ENCODE peak calls at places on chromosomes 16 and 17, in ten cellular contexts. One of them, this sample, is unnamed. For H3K27me3, the result is how much of the 10 kb centered on the place peaks cover.

GRCh38 chr17:8056976-8057625 is 18.2 kb downstream of the ALOX15B start:
- DNase-seq in adrenal gland: no peak
- DNase-seq in esophagus squamous epithelium: no peak
- DNase-seq in iPS DF 6.9: no peak
- DNase-seq in AG04450: no peak
- DNase-seq in lower lobe of right lung: peak
- DNase-seq in stomach: peak
- DNase-seq in cardiac muscle cell: no peak
- DNase-seq in uterus: peak
- DNase-seq in left lung: no peak
- DNase-seq in this sample: no peak

GRCh38 chr16:28090646-28091377 is 27.3 kb upstream of the GSG1L start:
- DNase-seq in AG04450: no peak
- DNase-seq in adrenal gland: no peak
- DNase-seq in left lung: no peak
- DNase-seq in stomach: no peak
- DNase-seq in lower lobe of right lung: no peak
- DNase-seq in cardiac muscle cell: no peak
- DNase-seq in iPS DF 6.9: peak
- DNase-seq in uterus: no peak
- DNase-seq in esophagus squamous epithelium: no peak
- DNase-seq in this sample: peak

GRCh38 chr17:69609495-69610315 is 195.2 kb downstream of the MAP2K6 start:
- DNase-seq in esophagus squamous epithelium: no peak
- DNase-seq in left lung: no peak
- DNase-seq in iPS DF 6.9: peak
- DNase-seq in uterus: no peak
- DNase-seq in cardiac muscle cell: peak
- DNase-seq in adrenal gland: no peak
- DNase-seq in stomach: no peak
- DNase-seq in AG04450: no peak
- DNase-seq in lower lobe of right lung: no peak
- DNase-seq in this sample: no peak

GRCh38 chr17:12647023-12647422 is 18.7 kb upstream of the MYOCD start:
- DNase-seq in cardiac muscle cell: no peak
- DNase-seq in left lung: no peak
- DNase-seq in esophagus squamous epithelium: no peak
- DNase-seq in uterus: no peak
- DNase-seq in AG04450: no peak
- DNase-seq in adrenal gland: no peak
- DNase-seq in stomach: no peak
- DNase-seq in iPS DF 6.9: no peak
- DNase-seq in lower lobe of right lung: no peak
- DNase-seq in this sample: no peak

GRCh38 chr16:81510016-81510415 is 65.4 kb downstream of the CMIP start:
- DNase-seq in AG04450: no peak
- DNase-seq in left lung: no peak
- DNase-seq in cardiac muscle cell: no peak
- DNase-seq in lower lobe of right lung: no peak
- DNase-seq in esophagus squamous epithelium: no peak
- DNase-seq in iPS DF 6.9: no peak
- DNase-seq in uterus: no peak
- DNase-seq in adrenal gland: no peak
- DNase-seq in stomach: no peak
- DNase-seq in this sample: no peak

GRCh38 chr17:50519141-50519834 is 11.0 kb downstream of the MYCBPAP start:
- DNase-seq in stomach: no peak
- DNase-seq in iPS DF 6.9: no peak
- DNase-seq in AG04450: no peak
- DNase-seq in cardiac muscle cell: no peak
- DNase-seq in left lung: no peak
- DNase-seq in esophagus squamous epithelium: no peak
- DNase-seq in lower lobe of right lung: no peak
- DNase-seq in uterus: no peak
- DNase-seq in adrenal gland: no peak
- DNase-seq in this sample: no peak

GRCh38 chr16:69035375-69035774 is 70.1 kb upstream of the HAS3 start:
- DNase-seq in esophagus squamous epithelium: no peak
- DNase-seq in AG04450: no peak
- DNase-seq in iPS DF 6.9: no peak
- DNase-seq in cardiac muscle cell: no peak
- DNase-seq in left lung: no peak
- DNase-seq in adrenal gland: no peak
- DNase-seq in lower lobe of right lung: no peak
- DNase-seq in uterus: no peak
- DNase-seq in stomach: no peak
- DNase-seq in this sample: no peak

GRCh38 chr16:11233727-11234376 is 22.2 kb downstream of the SOCS1 start:
- DNase-seq in iPS DF 6.9: no peak
- DNase-seq in adrenal gland: no peak
- DNase-seq in uterus: no peak
- DNase-seq in cardiac muscle cell: no peak
- DNase-seq in left lung: no peak
- DNase-seq in esophagus squamous epithelium: no peak
- DNase-seq in lower lobe of right lung: no peak
- DNase-seq in AG04450: no peak
- DNase-seq in stomach: no peak
- DNase-seq in this sample: no peak

GRCh38 chr17:57666198-57666870 is 78.8 kb downstream of the CCDC182 start:
- DNase-seq in esophagus squamous epithelium: no peak
- DNase-seq in stomach: no peak
- DNase-seq in left lung: no peak
- DNase-seq in cardiac muscle cell: no peak
- DNase-seq in AG04450: no peak
- DNase-seq in iPS DF 6.9: no peak
- DNase-seq in adrenal gland: peak
- DNase-seq in uterus: no peak
- DNase-seq in lower lobe of right lung: no peak
- DNase-seq in this sample: no peak

GRCh38 chr16:53913920-53914319 is 210.0 kb downstream of the FTO start:
- DNase-seq in lower lobe of right lung: no peak
- DNase-seq in uterus: no peak
- DNase-seq in iPS DF 6.9: no peak
- DNase-seq in left lung: no peak
- DNase-seq in AG04450: no peak
- DNase-seq in esophagus squamous epithelium: no peak
- DNase-seq in adrenal gland: peak
- DNase-seq in cardiac muscle cell: no peak
- DNase-seq in stomach: no peak
- DNase-seq in this sample: no peak
- H3K27ac ChIP-seq in lower lobe of right lung: no peak
- H3K27ac ChIP-seq in uterus: no peak
- H3K27ac ChIP-seq in iPS DF 6.9: no peak
- H3K27ac ChIP-seq in left lung: no peak
- H3K27ac ChIP-seq in AG04450: no peak
- H3K27ac ChIP-seq in esophagus squamous epithelium: no peak
- H3K27ac ChIP-seq in adrenal gland: peak
- H3K27ac ChIP-seq in cardiac muscle cell: peak
- H3K27ac ChIP-seq in stomach: no peak
- H3K27ac ChIP-seq in this sample: no peak

GRCh38 chr16:83728518-83728917 is 79.3 kb upstream of the HSBP1 start:
- DNase-seq in stomach: no peak
- DNase-seq in left lung: no peak
- DNase-seq in iPS DF 6.9: no peak
- DNase-seq in adrenal gland: no peak
- DNase-seq in uterus: no peak
- DNase-seq in esophagus squamous epithelium: no peak
- DNase-seq in lower lobe of right lung: no peak
- DNase-seq in cardiac muscle cell: no peak
- DNase-seq in AG04450: no peak
- DNase-seq in this sample: no peak

GRCh38 chr16:83727751-83728352 is 79.9 kb upstream of the HSBP1 start:
- DNase-seq in iPS DF 6.9: no peak
- DNase-seq in cardiac muscle cell: no peak
- DNase-seq in AG04450: no peak
- DNase-seq in esophagus squamous epithelium: no peak
- DNase-seq in lower lobe of right lung: no peak
- DNase-seq in uterus: no peak
- DNase-seq in adrenal gland: no peak
- DNase-seq in left lung: no peak
- DNase-seq in stomach: no peak
- DNase-seq in this sample: no peak

GRCh38 chr16:83733301-83733700 is 74.5 kb upstream of the HSBP1 start:
- DNase-seq in iPS DF 6.9: no peak
- DNase-seq in stomach: no peak
- DNase-seq in adrenal gland: no peak
- DNase-seq in lower lobe of right lung: no peak
- DNase-seq in cardiac muscle cell: no peak
- DNase-seq in uterus: no peak
- DNase-seq in esophagus squamous epithelium: no peak
- DNase-seq in AG04450: peak
- DNase-seq in left lung: no peak
- DNase-seq in this sample: no peak

GRCh38 chr16:83732536-83732935 is 75.2 kb upstream of the HSBP1 start:
- DNase-seq in iPS DF 6.9: no peak
- DNase-seq in adrenal gland: no peak
- DNase-seq in esophagus squamous epithelium: no peak
- DNase-seq in stomach: no peak
- DNase-seq in left lung: no peak
- DNase-seq in lower lobe of right lung: no peak
- DNase-seq in AG04450: no peak
- DNase-seq in cardiac muscle cell: no peak
- DNase-seq in uterus: no peak
- DNase-seq in this sample: no peak

DNA sequence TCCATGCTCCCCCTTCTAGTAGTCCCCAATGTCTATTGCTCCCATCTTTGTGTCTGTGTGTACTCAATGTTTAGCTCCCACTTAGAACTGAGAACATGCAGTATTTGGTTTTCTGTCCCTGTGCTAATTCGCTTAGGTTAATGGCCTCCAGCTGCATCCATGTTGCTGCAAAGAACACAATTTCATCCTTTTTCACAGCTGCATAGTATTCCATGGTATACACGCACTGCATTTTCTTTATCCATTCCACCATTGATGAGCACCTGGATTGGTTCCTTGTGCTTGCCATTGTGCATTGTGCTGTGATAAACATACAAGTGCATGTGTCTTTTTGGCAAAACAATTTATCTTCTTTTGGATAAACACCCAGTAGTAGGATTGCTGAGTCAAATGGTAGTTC is 77.0 kb upstream of the HSBP1 start:
- DNase-seq in stomach: no peak
- DNase-seq in adrenal gland: no peak
- DNase-seq in left lung: no peak
- DNase-seq in cardiac muscle cell: no peak
- DNase-seq in iPS DF 6.9: no peak
- DNase-seq in AG04450: no peak
- DNase-seq in lower lobe of right lung: no peak
- DNase-seq in esophagus squamous epithelium: no peak
- DNase-seq in uterus: no peak
- DNase-seq in this sample: no peak
- H3K27me3 ChIP-seq in stomach: under half
- H3K27me3 ChIP-seq in adrenal gland: under half
- H3K27me3 ChIP-seq in left lung: under half
- H3K27me3 ChIP-seq in cardiac muscle cell: under half
- H3K27me3 ChIP-seq in iPS DF 6.9: under half
- H3K27me3 ChIP-seq in AG04450: under half
- H3K27me3 ChIP-seq in lower lobe of right lung: under half
- H3K27me3 ChIP-seq in esophagus squamous epithelium: under half
- H3K27me3 ChIP-seq in uterus: under half
- H3K27me3 ChIP-seq in this sample: under half

GRCh38 chr17:17842111-17842876 is 5.5 kb upstream of the SREBF1 start:
- DNase-seq in esophagus squamous epithelium: no peak
- DNase-seq in uterus: no peak
- DNase-seq in adrenal gland: peak
- DNase-seq in stomach: no peak
- DNase-seq in lower lobe of right lung: no peak
- DNase-seq in AG04450: no peak
- DNase-seq in left lung: no peak
- DNase-seq in iPS DF 6.9: no peak
- DNase-seq in cardiac muscle cell: no peak
- DNase-seq in this sample: peak

GRCh38 chr17:17843096-17843495 is 6.3 kb upstream of the SREBF1 start:
- DNase-seq in AG04450: no peak
- DNase-seq in esophagus squamous epithelium: no peak
- DNase-seq in stomach: no peak
- DNase-seq in cardiac muscle cell: no peak
- DNase-seq in uterus: no peak
- DNase-seq in adrenal gland: peak
- DNase-seq in iPS DF 6.9: no peak
- DNase-seq in left lung: no peak
- DNase-seq in lower lobe of right lung: no peak
- DNase-seq in this sample: no peak

GRCh38 chr17:17839792-17840707 is 3.3 kb upstream of the SREBF1 start:
- DNase-seq in uterus: peak
- DNase-seq in iPS DF 6.9: peak
- DNase-seq in stomach: peak
- DNase-seq in AG04450: peak
- DNase-seq in left lung: peak
- DNase-seq in esophagus squamous epithelium: peak
- DNase-seq in cardiac muscle cell: peak
- DNase-seq in lower lobe of right lung: peak
- DNase-seq in adrenal gland: peak
- DNase-seq in this sample: peak

GRCh38 chr17:17841620-17842025 is 4.8 kb upstream of the SREBF1 start:
- DNase-seq in iPS DF 6.9: no peak
- DNase-seq in AG04450: no peak
- DNase-seq in lower lobe of right lung: peak
- DNase-seq in esophagus squamous epithelium: no peak
- DNase-seq in adrenal gland: peak
- DNase-seq in left lung: peak
- DNase-seq in stomach: peak
- DNase-seq in uterus: no peak
- DNase-seq in cardiac muscle cell: peak
- DNase-seq in this sample: no peak

GRCh38 chr17:17840751-17841591 is 4.2 kb upstream of the SREBF1 start:
- DNase-seq in lower lobe of right lung: no peak
- DNase-seq in esophagus squamous epithelium: no peak
- DNase-seq in iPS DF 6.9: no peak
- DNase-seq in adrenal gland: no peak
- DNase-seq in uterus: no peak
- DNase-seq in stomach: no peak
- DNase-seq in cardiac muscle cell: no peak
- DNase-seq in left lung: no peak
- DNase-seq in AG04450: no peak
- DNase-seq in this sample: peak
- H3K4me3 ChIP-seq in lower lobe of right lung: peak
- H3K4me3 ChIP-seq in esophagus squamous epithelium: peak
- H3K4me3 ChIP-seq in iPS DF 6.9: no peak
- H3K4me3 ChIP-seq in adrenal gland: no peak
- H3K4me3 ChIP-seq in uterus: peak
- H3K4me3 ChIP-seq in stomach: peak
- H3K4me3 ChIP-seq in cardiac muscle cell: no peak
- H3K4me3 ChIP-seq in left lung: peak
- H3K4me3 ChIP-seq in AG04450: peak
- H3K4me3 ChIP-seq in this sample: no peak

DNA sequence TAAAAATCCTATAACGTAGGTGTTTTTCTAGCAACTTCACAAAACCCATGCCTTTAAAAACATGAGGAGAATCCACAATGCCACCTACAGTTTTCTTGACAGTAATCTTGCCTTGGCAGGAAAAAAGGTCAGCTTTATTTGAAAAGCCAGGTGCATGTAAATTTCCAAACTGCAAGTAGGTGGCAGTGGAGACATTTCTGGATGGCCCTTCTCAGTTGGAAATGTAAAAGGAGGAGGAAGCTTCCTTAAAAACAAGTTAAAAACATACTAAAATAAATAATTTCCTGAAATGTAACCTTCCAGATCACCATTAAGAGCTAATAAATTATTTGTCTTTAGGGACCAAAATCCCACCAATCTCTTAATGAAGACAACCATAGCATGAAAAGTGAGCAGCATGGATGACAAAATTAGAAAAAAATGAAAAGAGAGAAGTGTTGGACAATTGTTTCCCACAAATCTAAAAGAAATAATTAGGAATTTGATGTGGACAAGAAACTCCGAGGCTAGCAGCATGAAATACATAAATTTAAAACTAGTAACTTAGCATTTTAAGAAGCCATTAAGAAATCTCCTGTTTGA is 152.2 kb downstream of the SNX11 start:
- DNase-seq in iPS DF 6.9: peak
- DNase-seq in left lung: no peak
- DNase-seq in cardiac muscle cell: peak
- DNase-seq in uterus: no peak
- DNase-seq in lower lobe of right lung: no peak
- DNase-seq in adrenal gland: no peak
- DNase-seq in esophagus squamous epithelium: no peak
- DNase-seq in stomach: no peak
- DNase-seq in AG04450: no peak
- DNase-seq in this sample: no peak
- H3K27ac ChIP-seq in iPS DF 6.9: no peak
- H3K27ac ChIP-seq in left lung: no peak
- H3K27ac ChIP-seq in cardiac muscle cell: no peak
- H3K27ac ChIP-seq in uterus: no peak
- H3K27ac ChIP-seq in lower lobe of right lung: no peak
- H3K27ac ChIP-seq in adrenal gland: no peak
- H3K27ac ChIP-seq in esophagus squamous epithelium: no peak
- H3K27ac ChIP-seq in stomach: no peak
- H3K27ac ChIP-seq in AG04450: no peak
- H3K27ac ChIP-seq in this sample: no peak

This sample was measured in aorta.